ENCODE peak calls at places on chromosome 1, in six cellular contexts. X is T-helper 2 cell, L is endothelial cell, F is psoas muscle, D is NCI-H1105 treated with DMSO at 0.1 percent for 48 hours, U is GDM1. H is an unnamed sample.

GRCh38 chr1:107474877-107475612 is 334.2 kb downstream of the NTNG1 start:
- DNase-seq in X (peak; percentile 90), D (no peak), L (no peak), F (no peak), U (no peak), H (no peak)

GRCh38 chr1:246647113-246647512 is 77.1 kb upstream of the SCCPDH start:
- DNase-seq in U (no peak), F (peak; percentile 77), D (no peak), X (no peak), L (peak; percentile 22), H (no peak)

GRCh38 chr1:48859429-48859828 is 82.7 kb upstream of the BEND5 start:
- DNase-seq in U (no peak), X (no peak), F (no peak), D (peak; percentile 88), L (no peak), H (no peak)

GRCh38 chr1:2412773-2413494 is 570 bp upstream of the PEX10 start:
- DNase-seq in F (no peak), X (peak; percentile 30), U (no peak), L (no peak), D (peak; percentile 62), H (no peak)

GRCh38 chr1:6412896-6413295 is 6.8 kb downstream of the HES2 start:
- DNase-seq in F (no peak), X (no peak), L (no peak), D (no peak), U (no peak), H (no peak)

GRCh38 chr1:197224160-197224559 is 43.9 kb upstream of the CRB1 start:
- DNase-seq in F (no peak), U (no peak), X (no peak), D (peak; percentile 2), L (no peak), H (no peak)

GRCh38 chr1:42259059-42259738 is 75.8 kb downstream of the FOXJ3 start:
- DNase-seq in U (no peak), X (peak; percentile 56), F (no peak), D (no peak), L (no peak), H (peak; percentile 41)

GRCh38 chr1:148372731-148373130 is 110.4 kb downstream of the PPIAL4G start:
- DNase-seq in F (no peak), X (peak; percentile 87), U (no peak), L (no peak), D (no peak), H (no peak)

GRCh38 chr1:151888972-151889570 is 20.2 kb downstream of the THEM4 start:
- DNase-seq in D (peak; percentile 35), U (no peak), X (peak; percentile 42), L (no peak), F (no peak), H (no peak)

GRCh38 chr1:182147136-182147815 is 85.8 kb upstream of the ZNF648 start:
- DNase-seq in U (no peak), D (no peak), L (no peak), X (no peak), F (no peak), H (peak; percentile 60)

GRCh38 chr1:245256528-245256927 is 101.7 kb downstream of the KIF26B start:
- DNase-seq in U (no peak), X (no peak), F (no peak), L (no peak), D (no peak), H (no peak)

GRCh38 chr1:192086643-192087042 is 71.6 kb upstream of the RGS18 start:
- DNase-seq in D (peak; percentile 24), L (no peak), U (no peak), F (no peak), X (no peak), H (no peak)

GRCh38 chr1:208834346-208835081 is 590.3 kb upstream of the PLXNA2 start:
- DNase-seq in D (peak; percentile 56), F (no peak), U (no peak), L (peak; percentile 4), X (no peak), H (no peak)

GRCh38 chr1:17732475-17732874 is 22.7 kb upstream of the ACTL8 start:
- DNase-seq in X (no peak), L (no peak), U (no peak), F (no peak), D (no peak), H (no peak)

GRCh38 chr1:241849345-241849695 is 1.3 kb downstream of the EXO1 start:
- DNase-seq in F (no peak), L (no peak), X (no peak), D (no peak), U (no peak), H (no peak)

GRCh38 chr1:156703741-156704140 is 1.6 kb downstream of the CRABP2 start:
- DNase-seq in U (no peak), L (no peak), D (no peak), X (no peak), F (no peak), H (no peak)

GRCh38 chr1:204348197-204348596 is 11.5 kb downstream of the PLEKHA6 start:
- DNase-seq in U (no peak), L (no peak), X (no peak), F (no peak), D (no peak), H (no peak)

GRCh38 chr1:119655160-119655559 is 7.1 kb upstream of the ZNF697 start:
- DNase-seq in X (no peak), U (no peak), F (no peak), L (no peak), D (no peak), H (no peak)

GRCh38 chr1:16073490-16074104 is at the start of gene FAM131C:
- DNase-seq in U (no peak), X (peak; percentile 41), F (no peak), D (peak; percentile 22), L (peak; percentile 44), H (no peak)

GRCh38 chr1:6783221-6783620 is 2.0 kb upstream of the CAMTA1 start:
- DNase-seq in F (no peak), U (no peak), D (no peak), X (no peak), L (no peak), H (no peak)

GRCh38 chr1:210232524-210233215 is at the start of gene SERTAD4:
- DNase-seq in F (no peak), X (no peak), U (no peak), D (peak; percentile 75), L (peak; percentile 28), H (no peak)

GRCh38 chr1:30746212-30747027 is 11.2 kb downstream of the LAPTM5 start:
- DNase-seq in U (no peak), L (no peak), F (no peak), D (no peak), X (no peak), H (no peak)

GRCh38 chr1:203665986-203666385 is 39.4 kb downstream of the ATP2B4 start:
- DNase-seq in L (no peak), F (no peak), D (no peak), U (no peak), X (no peak), H (no peak)

GRCh38 chr1:9755441-9755995 is 68.2 kb downstream of the CLSTN1 start:
- DNase-seq in X (no peak), F (no peak), L (no peak), U (no peak), D (no peak), H (no peak)

GRCh38 chr1:239016337-239016736 is 370.0 kb upstream of the CHRM3 start:
- DNase-seq in F (no peak), X (no peak), U (no peak), L (no peak), D (no peak), H (no peak)

GRCh38 chr1:183278736-183279591 is 92.9 kb downstream of the LAMC2 start:
- DNase-seq in U (no peak), X (no peak), D (no peak), F (no peak), L (no peak), H (no peak)

GRCh38 chr1:53739109-53739681 is at the start of gene GLIS1:
- DNase-seq in L (peak; percentile 91), U (peak; percentile 56), D (peak; percentile 81), F (peak; percentile 86), X (peak; percentile 65), H (no peak)

GRCh38 chr1:174815036-174815435 is 184.7 kb upstream of the CACYBP start:
- DNase-seq in F (no peak), D (no peak), L (no peak), X (peak; percentile 28), U (no peak), H (peak; percentile 21)

GRCh38 chr1:5945445-5945844 is 46.8 kb downstream of the NPHP4 start:
- DNase-seq in X (no peak), U (no peak), D (no peak), F (no peak), L (no peak), H (no peak)

GRCh38 chr1:223504741-223505140 is 111.5 kb downstream of the CCDC185 start:
- DNase-seq in U (no peak), D (peak; percentile 38), L (no peak), F (no peak), X (no peak), H (no peak)

GRCh38 chr1:26276432-26276838 is 3.5 kb upstream of the SH3BGRL3 start:
- DNase-seq in L (no peak), F (peak; percentile 74), D (no peak), U (no peak), X (peak; percentile 72), H (no peak)

GRCh38 chr1:33426906-33427305 is 4.0 kb downstream of the PHC2 start:
- DNase-seq in F (no peak), D (no peak), L (no peak), X (no peak), U (no peak), H (no peak)